ENCODE peak calls at places on chromosome 14, in four cellular contexts. V is bronchial epithelial cell; T is CD8-positive, alpha-beta memory T cell; E is prostate gland. R is an unnamed sample.

GRCh38 chr14:56351861-56352260 is 227.7 kb upstream of the TMEM260 start:
- DNase-seq in V (peak), T (no peak), E (no peak), R (no peak)

GRCh38 chr14:54333511-54333910 is 63.3 kb upstream of the CDKN3 start:
- DNase-seq in V (no peak), T (no peak), E (no peak), R (no peak)

GRCh38 chr14:93977790-93978581 is 1.6 kb upstream of the ASB2 start:
- DNase-seq in V (no peak), T (peak), E (no peak), R (no peak)

GRCh38 chr14:22448035-22448904 is 140.8 kb downstream of the DAD1 start:
- DNase-seq in V (no peak), T (no peak), E (no peak), R (no peak)

GRCh38 chr14:64235652-64236640 is 58.2 kb downstream of the ESR2 start:
- DNase-seq in V (no peak), T (no peak), E (no peak), R (no peak)

GRCh38 chr14:64737391-64738305 is 33.4 kb downstream of the PLEKHG3 start:
- DNase-seq in V (no peak), T (no peak), E (no peak), R (no peak)

GRCh38 chr14:31371651-31372050 is 48.7 kb downstream of the HEATR5A start:
- DNase-seq in V (no peak), T (no peak), E (no peak), R (no peak)

GRCh38 chr14:57189070-57189469 is 79.6 kb downstream of the EXOC5 start:
- DNase-seq in V (peak), T (no peak), E (no peak), R (no peak)

GRCh38 chr14:102220031-102220430 is 80.3 kb downstream of the WDR20 start:
- DNase-seq in V (no peak), T (no peak), E (no peak), R (no peak)
- H3K4me3 ChIP-seq in V (no peak), T (no peak), E (no peak), R (no peak)

DNA sequence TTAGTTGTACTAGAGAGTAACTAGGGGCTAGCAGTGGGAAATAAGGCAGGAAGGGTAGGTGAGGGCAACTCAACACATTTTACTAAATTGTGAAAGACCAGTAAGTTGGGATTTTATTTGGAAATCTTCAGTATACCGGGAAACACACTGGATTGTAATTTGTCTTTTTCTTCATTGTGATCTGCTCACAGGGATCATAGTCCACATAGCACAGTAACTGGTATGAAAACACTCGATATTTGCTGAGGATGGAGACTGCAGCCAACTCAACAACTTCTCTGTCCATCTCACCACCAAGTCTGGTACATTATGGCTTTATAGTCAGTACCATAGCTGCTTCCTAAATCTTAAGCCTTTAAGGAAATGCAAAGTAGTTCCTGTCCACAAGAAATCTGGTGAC is 2.5 kb downstream of the SLIRP start:
- DNase-seq in V (no peak), T (no peak), E (no peak), R (no peak)
- H3K4me3 ChIP-seq in V (no peak), T (no peak), E (no peak), R (no peak)

GRCh38 chr14:51879170-51879569 is 18.8 kb downstream of the GNG2 start:
- DNase-seq in V (no peak), T (no peak), E (no peak), R (no peak)

GRCh38 chr14:51877807-51878206 is 17.4 kb downstream of the GNG2 start:
- DNase-seq in V (no peak), T (no peak), E (no peak), R (no peak)

GRCh38 chr14:51884086-51884927 is 23.9 kb downstream of the GNG2 start:
- DNase-seq in V (no peak), T (no peak), E (no peak), R (no peak)

GRCh38 chr14:51883232-51883631 is 22.8 kb downstream of the GNG2 start:
- DNase-seq in V (no peak), T (no peak), E (no peak), R (no peak)

GRCh38 chr14:51880810-51881580 is 20.6 kb downstream of the GNG2 start:
- DNase-seq in V (no peak), T (no peak), E (no peak), R (no peak)
- H3K4me3 ChIP-seq in V (no peak), T (no peak), E (no peak), R (no peak)

GRCh38 chr14:67719866-67720265 is 18.2 kb downstream of the RDH12 start:
- DNase-seq in V (no peak), T (no peak), E (no peak), R (no peak)

GRCh38 chr14:67725171-67725570 is 23.5 kb downstream of the RDH12 start:
- DNase-seq in V (peak), T (no peak), E (no peak), R (no peak)

GRCh38 chr14:67721851-67722250 is 20.2 kb downstream of the RDH12 start:
- DNase-seq in V (no peak), T (no peak), E (no peak), R (no peak)

GRCh38 chr14:67718265-67718664 is 16.6 kb downstream of the RDH12 start:
- DNase-seq in V (no peak), T (no peak), E (no peak), R (no peak)

GRCh38 chr14:67722293-67722692 is 20.6 kb downstream of the RDH12 start:
- DNase-seq in V (no peak), T (no peak), E (peak), R (peak)
- H3K4me3 ChIP-seq in V (no peak), T (no peak), E (no peak), R (no peak)

GRCh38 chr14:84767434-84767833 is 762.5 kb upstream of the FLRT2 start:
- DNase-seq in V (no peak), T (no peak), E (no peak), R (no peak)
- H3K4me3 ChIP-seq in V (no peak), T (no peak), E (no peak), R (no peak)

GRCh38 chr14:60658116-60658515 is 8.8 kb upstream of the SIX1 start:
- DNase-seq in V (no peak), T (no peak), E (no peak), R (no peak)
- H3K4me3 ChIP-seq in V (no peak), T (no peak), E (peak), R (peak)

GRCh38 chr14:103103461-103104388 is 9.2 kb downstream of the EXOC3L4 start:
- DNase-seq in V (peak), T (no peak), E (peak), R (peak)

GRCh38 chr14:103104389-103104653 is 9.8 kb downstream of the EXOC3L4 start:
- DNase-seq in V (no peak), T (no peak), E (no peak), R (no peak)

GRCh38 chr14:103105580-103106168 is 11.1 kb downstream of the EXOC3L4 start:
- DNase-seq in V (no peak), T (no peak), E (no peak), R (no peak)

GRCh38 chr14:103102689-103103260 is 8.2 kb downstream of the EXOC3L4 start:
- DNase-seq in V (no peak), T (no peak), E (no peak), R (no peak)

GRCh38 chr14:103104654-103105511 is 10.4 kb downstream of the EXOC3L4 start:
- DNase-seq in V (no peak), T (peak), E (peak), R (peak)
- H3K4me3 ChIP-seq in V (no peak), T (no peak), E (no peak), R (no peak)

GRCh38 chr14:71812693-71813092 is 119.5 kb upstream of the RGS6 start:
- DNase-seq in V (no peak), T (no peak), E (no peak), R (no peak)

GRCh38 chr14:71815110-71815509 is 117.1 kb upstream of the RGS6 start:
- DNase-seq in V (no peak), T (no peak), E (no peak), R (no peak)
- H3K4me3 ChIP-seq in V (no peak), T (no peak), E (no peak), R (no peak)

GRCh38 chr14:102929349-102930137 is 7.1 kb downstream of the AMN start:
- DNase-seq in V (no peak), T (peak), E (no peak), R (no peak)
- H3K4me3 ChIP-seq in V (peak), T (no peak), E (peak), R (peak)

DNA sequence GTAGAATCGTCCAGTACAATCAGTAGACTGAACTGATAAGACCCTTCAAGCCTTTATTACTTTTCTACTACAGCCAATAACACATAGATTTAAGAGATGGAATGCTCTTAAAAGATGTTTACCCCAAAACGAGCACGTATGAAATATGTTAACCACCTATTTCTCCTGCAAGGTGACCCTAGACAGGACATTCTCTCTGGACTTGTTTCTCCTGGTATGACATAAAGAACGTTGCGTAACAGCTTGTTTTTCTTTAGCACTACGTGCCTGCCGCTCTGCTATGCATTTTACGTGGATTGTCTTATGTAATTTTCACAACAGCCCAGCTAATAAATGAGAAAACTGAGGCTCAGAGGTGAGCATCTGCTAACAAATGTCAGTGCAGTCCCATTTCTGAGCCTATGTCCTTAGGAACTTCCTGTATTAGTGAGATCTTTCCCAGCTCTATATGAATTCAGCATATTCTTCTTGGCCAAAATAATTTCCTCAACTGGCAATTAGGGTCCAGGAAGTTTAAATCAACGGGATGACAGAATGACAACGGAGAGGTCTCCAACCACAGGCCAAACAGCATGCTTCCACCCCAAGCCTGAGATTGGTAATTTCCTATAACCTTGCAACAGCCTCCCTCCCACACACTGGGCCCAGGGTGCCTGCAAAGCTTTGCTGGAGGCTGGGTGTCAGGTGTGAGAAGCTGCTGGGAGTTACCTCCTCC is 3.7 kb downstream of the NFKBIA start:
- DNase-seq in V (peak), T (peak), E (no peak), R (no peak)
- H3K4me3 ChIP-seq in V (no peak), T (peak), E (peak), R (peak)